ENCODE peak calls at places on chromosomes 7 and 10, in four cellular contexts. L is adrenal gland; X is GM23248; P is CD4-positive, alpha-beta T cell. Z is an unnamed sample. For H3K9me3, the result is how much of the 10 kb centered on the place peaks cover.

GRCh38 chr10:100812978-100813377 is 67.6 kb downstream of the PAX2 start:
- DNase-seq in L (no peak), X (no peak), P (no peak), Z (no peak)

GRCh38 chr10:17237163-17237562 is 9.1 kb downstream of the VIM start:
- DNase-seq in L (no peak), X (no peak), P (no peak), Z (no peak)

GRCh38 chr7:142881586-142882337 is 3.8 kb downstream of the TRPV6 start:
- DNase-seq in L (peak), X (no peak), P (no peak), Z (no peak)

GRCh38 chr7:4883352-4884144 is at the start of gene RADIL:
- DNase-seq in L (peak), X (peak), P (peak), Z (peak)

GRCh38 chr10:71270821-71271220 is 48.2 kb upstream of the SLC29A3 start:
- DNase-seq in L (no peak), X (no peak), P (no peak), Z (no peak)

GRCh38 chr10:61452655-61453641 is at the start of gene TMEM26:
- DNase-seq in L (peak), X (peak), P (no peak), Z (no peak)

GRCh38 chr7:91685544-91685943 is 195.0 kb downstream of the MTERF1 start:
- DNase-seq in L (no peak), X (peak), P (no peak), Z (no peak)

GRCh38 chr10:114779803-114780609 is 41.6 kb upstream of the FHIP2A start:
- DNase-seq in L (no peak), X (peak), P (no peak), Z (no peak)

GRCh38 chr10:79387974-79388850 is 40.9 kb downstream of the PPIF start:
- DNase-seq in L (no peak), X (no peak), P (no peak), Z (peak)

GRCh38 chr10:97689637-97690036 is 2.6 kb upstream of the AVPI1 start:
- DNase-seq in L (no peak), X (peak), P (no peak), Z (no peak)

GRCh38 chr10:15169555-15170407 is 1.3 kb upstream of the NMT2 start:
- DNase-seq in L (peak), X (no peak), P (peak), Z (peak)

GRCh38 chr10:58781873-58782488 is 269.3 kb downstream of the BICC1 start:
- DNase-seq in L (no peak), X (peak), P (no peak), Z (no peak)

GRCh38 chr7:47148541-47149207 is 433.2 kb downstream of the TNS3 start:
- DNase-seq in L (no peak), X (no peak), P (no peak), Z (no peak)

GRCh38 chr10:45239642-45240041 is 75.8 kb downstream of the OR13A1 start:
- DNase-seq in L (no peak), X (peak), P (no peak), Z (no peak)

GRCh38 chr7:103011650-103012049 is 62.9 kb downstream of the FBXL13 start:
- DNase-seq in L (no peak), X (peak), P (no peak), Z (no peak)

GRCh38 chr10:88291289-88292184 is 291.6 kb downstream of the RNLS start:
- DNase-seq in L (no peak), X (no peak), P (no peak), Z (no peak)

GRCh38 chr10:21427804-21428481 is 97.5 kb downstream of the SKIDA1 start:
- DNase-seq in L (no peak), X (no peak), P (no peak), Z (no peak)

GRCh38 chr10:70518695-70519094 is 40.1 kb downstream of the PALD1 start:
- DNase-seq in L (no peak), X (peak), P (no peak), Z (no peak)

GRCh38 chr10:110447886-110448285 is 49.8 kb upstream of the DUSP5 start:
- DNase-seq in L (peak), X (no peak), P (no peak), Z (no peak)

GRCh38 chr10:59657724-59658123 is 51.9 kb downstream of the SLC16A9 start:
- DNase-seq in L (no peak), X (no peak), P (no peak), Z (no peak)

GRCh38 chr7:57416601-57417358 is 33.2 kb upstream of the ZNF716 start:
- DNase-seq in L (peak), X (no peak), P (no peak), Z (no peak)
- H3K9me3 ChIP-seq in L (under half), X (under half), P (under half), Z (under half)

DNA sequence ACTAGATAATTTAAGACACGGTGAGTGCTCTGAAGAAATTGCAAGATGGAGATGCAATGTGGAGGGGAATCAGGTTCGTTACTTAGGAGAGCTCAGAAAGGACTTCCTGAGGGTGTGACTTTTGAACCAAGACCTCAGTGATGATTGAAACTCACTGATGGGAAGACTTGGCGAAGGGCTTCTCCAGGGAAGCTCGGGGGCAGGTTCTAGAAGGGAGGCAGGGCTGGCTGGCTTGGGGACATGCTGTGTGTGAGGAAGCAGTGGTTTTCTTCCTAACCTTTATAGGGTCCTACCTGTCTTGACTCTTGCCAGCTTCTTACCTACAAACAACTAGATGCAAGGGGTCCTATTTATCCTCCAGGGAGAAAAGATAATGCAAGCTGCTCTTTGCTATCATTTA is 637.9 kb downstream of the ACTR3B start:
- DNase-seq in L (no peak), X (no peak), P (no peak), Z (no peak)
- H3K9me3 ChIP-seq in L (under half), X (under half), P (under half), Z (under half)

GRCh38 chr10:42304341-42304740 is 334.0 kb downstream of the ZNF33B start:
- DNase-seq in L (no peak), X (no peak), P (no peak), Z (no peak)
- H3K9me3 ChIP-seq in L (under half), X (under half), P (half or more), Z (under half)

DNA sequence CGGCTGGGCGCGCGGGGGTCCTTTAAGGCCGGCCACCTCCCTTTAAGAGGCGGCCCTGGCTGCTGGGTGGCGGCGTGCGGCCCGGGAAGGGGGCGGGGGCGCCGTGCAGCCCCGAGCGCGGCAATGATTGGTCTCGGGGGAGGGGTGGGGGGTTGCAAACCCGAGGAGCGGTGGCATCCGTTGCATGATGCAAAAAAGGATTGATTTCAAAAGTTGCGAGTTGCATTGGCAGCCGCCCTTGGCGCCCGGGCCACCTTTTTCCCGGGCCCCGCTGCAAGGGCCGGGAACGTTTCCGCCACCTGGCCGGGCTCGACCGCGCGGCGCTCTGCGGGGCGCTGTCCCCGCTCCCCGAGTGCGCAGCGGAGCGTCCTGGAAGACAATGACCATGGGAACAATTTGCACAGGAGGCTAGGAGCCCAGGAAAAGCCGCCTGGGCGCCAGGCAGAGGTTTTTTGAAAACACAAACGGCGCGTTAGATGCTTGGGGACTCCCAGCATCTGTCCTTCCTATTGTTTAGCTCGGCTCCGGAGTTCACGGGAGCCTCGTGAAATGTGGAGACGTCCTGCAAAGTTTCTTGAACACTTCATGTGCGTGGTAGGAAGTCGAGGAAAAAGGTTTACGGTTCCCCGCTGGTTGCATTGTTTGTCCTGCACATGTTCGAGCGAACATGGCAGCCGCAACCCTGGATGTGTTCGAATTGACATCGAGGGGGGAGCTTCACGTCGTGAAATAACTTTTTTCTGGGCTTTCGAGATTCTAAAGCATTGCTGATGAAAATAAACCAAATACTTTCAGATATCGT is at the start of gene SEPHS1:
- DNase-seq in L (peak), X (peak), P (peak), Z (peak)
- H3K9me3 ChIP-seq in L (under half), X (under half), P (under half), Z (under half)

GRCh38 chr7:36215017-36215621 is 62.1 kb downstream of the EEPD1 start:
- DNase-seq in L (no peak), X (no peak), P (no peak), Z (no peak)
- H3K9me3 ChIP-seq in L (under half), X (under half), P (under half), Z (under half)

DNA sequence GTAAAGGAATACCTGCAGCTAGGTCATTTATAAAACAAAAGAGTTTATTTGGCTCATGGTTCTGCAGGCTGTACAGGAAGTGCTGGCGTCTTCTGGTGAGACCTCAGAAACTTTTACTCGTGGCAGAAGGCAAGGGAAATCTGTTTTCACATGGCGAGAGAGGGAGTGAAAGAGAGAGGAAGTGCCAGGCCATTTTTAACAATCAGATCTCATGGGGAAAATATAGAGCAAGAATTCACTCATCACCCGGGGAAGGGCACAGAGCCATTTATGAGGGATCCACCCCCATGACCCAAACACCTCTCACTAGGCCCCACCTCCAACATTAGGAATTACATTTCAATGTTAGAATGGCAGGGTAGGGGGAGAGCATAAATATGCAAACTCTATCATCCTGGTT is 952.3 kb downstream of the CNTNAP2 start:
- DNase-seq in L (no peak), X (no peak), P (no peak), Z (no peak)
- H3K9me3 ChIP-seq in L (under half), X (under half), P (under half), Z (under half)

Z was measured in T-helper 17 cell.